ENCODE peak calls at places on chromosomes 7 and 10, in six cellular contexts. Z is NCI-H1105 treated with DMSO at 0.1 percent for 48 hours; T is naive B cell; V is stimulated activated CD4-positive, alpha-beta T cell treated with anti-CD3 and anti-CD28 coated beads, Interleukin-2, amount 100 ng/mL, for 24 hours; F is pancreas; C is activated CD8-positive, alpha-beta memory T cell treated with anti-CD3 and anti-CD28 coated beads, Interleukin-2, amount 50 U/mL, for 4 hours. P is an unnamed sample.

GRCh38 chr10:124068929-124069328 is 24.5 kb downstream of the CHST15 start:
- DNase-seq in Z (no peak), T (no peak), V (no peak), F (no peak), C (no peak), P (no peak)

GRCh38 chr7:158310924-158311713 is 276.5 kb downstream of the PTPRN2 start:
- DNase-seq in Z (no peak), T (no peak), V (no peak), F (no peak), C (no peak), P (no peak)

GRCh38 chr7:15571303-15571878 is 9.6 kb upstream of the AGMO start:
- DNase-seq in Z (peak), T (no peak), V (no peak), F (no peak), C (no peak), P (no peak)

GRCh38 chr7:98754041-98754479 is 115.8 kb downstream of the TMEM130 start:
- DNase-seq in Z (peak), T (no peak), V (no peak), F (no peak), C (no peak), P (no peak)

GRCh38 chr7:2260820-2261219 is 18.8 kb downstream of the NUDT1 start:
- DNase-seq in Z (peak), T (no peak), V (no peak), F (peak), C (no peak), P (no peak)

GRCh38 chr7:47915066-47915976 is 32.9 kb downstream of the PKD1L1 start:
- DNase-seq in Z (no peak), T (no peak), V (no peak), F (no peak), C (no peak), P (no peak)

GRCh38 chr10:11488126-11488525 is 123.3 kb downstream of the USP6NL start:
- DNase-seq in Z (no peak), T (no peak), V (no peak), F (no peak), C (no peak), P (no peak)

GRCh38 chr10:44973323-44974081 is 5.1 kb downstream of the DEPP1 start:
- DNase-seq in Z (no peak), T (no peak), V (no peak), F (no peak), C (no peak), P (no peak)

P was measured in ovary.